ENCODE peak calls at places on chromosomes 6 and 20, in four cellular contexts. M, V, Q and W are unnamed samples.

GRCh38 chr20:14536738-14537137 is 199.3 kb upstream of the FLRT3 start:
- DNase-seq in M (no peak), V (no peak), Q (no peak), W (no peak)

GRCh38 chr6:116136933-116137340 is 11.0 kb upstream of the COL10A1 start:
- DNase-seq in M (no peak), V (no peak), Q (no peak), W (no peak)

GRCh38 chr20:48730977-48731376 is 96.8 kb downstream of the PREX1 start:
- DNase-seq in M (no peak), V (no peak), Q (no peak), W (no peak)

GRCh38 chr20:58693226-58694006 is 816 bp downstream of the NPEPL1 start:
- DNase-seq in M (peak; percentile 6), V (peak; percentile 28), Q (peak; percentile 20), W (no peak)

GRCh38 chr6:26295691-26296555 is 69.1 kb upstream of the BTN3A2 start:
- DNase-seq in M (no peak), V (peak; percentile 27), Q (peak; percentile 98), W (peak; percentile 93)

GRCh38 chr6:39347906-39348585 is 25.5 kb upstream of the KCNK16 start:
- DNase-seq in M (peak; percentile 74), V (peak; percentile 69), Q (peak; percentile 58), W (peak; percentile 51)

GRCh38 chr20:20368414-20369352 is 779 bp downstream of the INSM1 start:
- DNase-seq in M (no peak), V (no peak), Q (no peak), W (no peak)

GRCh38 chr6:146980900-146981329 is 223.3 kb upstream of the STXBP5 start:
- DNase-seq in M (no peak), V (no peak), Q (no peak), W (no peak)

GRCh38 chr20:4161447-4162251 is 146.3 kb upstream of the RNF24 start:
- DNase-seq in M (no peak), V (peak; percentile 83), Q (peak; percentile 95), W (no peak)

GRCh38 chr6:74534485-74535211 is 671.2 kb downstream of the COL12A1 start:
- DNase-seq in M (peak; percentile 59), V (no peak), Q (peak; percentile 46), W (peak; percentile 52)

GRCh38 chr6:2168480-2168879 is 76.9 kb downstream of the GMDS start:
- DNase-seq in M (no peak), V (no peak), Q (no peak), W (no peak)

GRCh38 chr20:4626228-4626627 is 95.5 kb upstream of the PRND start:
- DNase-seq in M (no peak), V (no peak), Q (no peak), W (no peak)

GRCh38 chr20:63017826-63018411 is 11.2 kb upstream of the BHLHE23 start:
- DNase-seq in M (no peak), V (no peak), Q (no peak), W (no peak)

GRCh38 chr6:21893778-21894177 is 300.2 kb downstream of the SOX4 start:
- DNase-seq in M (no peak), V (no peak), Q (no peak), W (no peak)

GRCh38 chr20:46307139-46307998 is 929 bp downstream of the CDH22 start:
- DNase-seq in M (peak; percentile 87), V (peak; percentile 50), Q (peak; percentile 48), W (peak; percentile 30)

GRCh38 chr20:20395087-20395486 is 27.2 kb downstream of the INSM1 start:
- DNase-seq in M (no peak), V (no peak), Q (no peak), W (no peak)

GRCh38 chr20:58117944-58118343 is 110.5 kb downstream of the ANKRD60 start:
- DNase-seq in M (no peak), V (no peak), Q (no peak), W (no peak)

GRCh38 chr20:18504479-18505060 is 3.2 kb upstream of the SEC23B start:
- DNase-seq in M (no peak), V (peak; percentile 9), Q (no peak), W (no peak)

GRCh38 chr6:142752348-142752747 is 192.6 kb downstream of the HIVEP2 start:
- DNase-seq in M (no peak), V (no peak), Q (no peak), W (no peak)

GRCh38 chr6:30691208-30691872 is 556 bp upstream of the NRM start:
- DNase-seq in M (no peak), V (no peak), Q (no peak), W (no peak)
- H3K27ac ChIP-seq in M (peak overlapping the region; percentile 90), V (peak overlapping the region; percentile 99), Q (peak overlapping the region; percentile 77), W (peak overlapping the region; percentile 80)

DNA sequence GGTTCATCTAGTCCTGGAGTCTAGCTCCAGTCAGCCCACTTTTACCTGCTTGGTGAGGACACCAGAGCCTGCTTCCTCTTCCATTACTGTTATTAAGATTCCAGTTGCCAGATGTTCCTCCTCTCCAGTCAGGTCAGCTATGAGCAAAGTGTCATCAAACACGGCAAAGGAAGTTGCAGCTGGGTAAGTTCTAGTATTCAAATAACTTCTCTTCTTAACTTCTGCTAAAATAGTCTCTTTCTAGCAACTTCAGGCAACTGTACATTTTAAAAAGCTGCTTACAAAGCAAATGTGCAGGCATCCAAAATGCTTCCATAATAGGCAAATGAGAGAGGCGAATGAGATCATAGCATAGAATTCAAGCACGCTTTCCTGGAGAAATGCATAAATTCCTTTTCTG is 18.4 kb upstream of the MRPS18A start:
- DNase-seq in M (no peak), V (no peak), Q (no peak), W (no peak)
- H3K4me1 ChIP-seq in M (peaks cover 70% of the 10 kb centered on the region), V (peaks cover 16% of the 10 kb centered on the region), Q (no peaks in the 10 kb centered on the region), W (no peaks in the 10 kb centered on the region)

GRCh38 chr20:34940126-34940525 is 15.5 kb downstream of the GSS start:
- DNase-seq in M (no peak), V (no peak), Q (no peak), W (no peak)
- H3K27ac ChIP-seq in M (no peak overlapping the region), V (peak overlapping the region; percentile 80), Q (no peak overlapping the region), W (no peak overlapping the region)

GRCh38 chr6:163418273-163419029 is 3.9 kb downstream of the QKI start:
- DNase-seq in M (no peak), V (no peak), Q (no peak), W (no peak)

GRCh38 chr6:163417595-163417994 is 3.1 kb downstream of the QKI start:
- DNase-seq in M (no peak), V (no peak), Q (no peak), W (no peak)

GRCh38 chr6:163420315-163420667 is 5.8 kb downstream of the QKI start:
- DNase-seq in M (no peak), V (no peak), Q (no peak), W (no peak)

GRCh38 chr6:163422574-163422973 is 8.1 kb downstream of the QKI start:
- DNase-seq in M (no peak), V (no peak), Q (no peak), W (no peak)

GRCh38 chr6:163419413-163420314 is 5.1 kb downstream of the QKI start:
- DNase-seq in M (no peak), V (no peak), Q (no peak), W (no peak)
- H3K4me1 ChIP-seq in M (peaks cover 49% of the 10 kb centered on the region), V (peaks cover 6% of the 10 kb centered on the region), Q (no peaks in the 10 kb centered on the region), W (peaks cover 46% of the 10 kb centered on the region)

GRCh38 chr6:113633638-113634037 is 223.5 kb upstream of the MARCKS start:
- DNase-seq in M (no peak), V (no peak), Q (no peak), W (no peak)
- H3K27ac ChIP-seq in M (peak overlapping the region; percentile 69), V (peak overlapping the region; percentile 38), Q (no peak overlapping the region), W (no peak overlapping the region)

GRCh38 chr6:165644586-165645266 is 18.3 kb downstream of the PDE10A start:
- DNase-seq in M (no peak), V (no peak), Q (no peak), W (no peak)
- H3K4me1 ChIP-seq in M (peaks cover 37% of the 10 kb centered on the region), V (no peaks in the 10 kb centered on the region), Q (no peaks in the 10 kb centered on the region), W (peaks cover 64% of the 10 kb centered on the region)

GRCh38 chr20:833121-833449 is 430 bp upstream of the FAM110A start:
- DNase-seq in M (no peak), V (no peak), Q (no peak), W (peak; percentile 59)
- H3K27ac ChIP-seq in M (peak overlapping the region; percentile 86), V (peak overlapping the region; percentile 76), Q (peak overlapping the region; percentile 71), W (peak overlapping the region; percentile 86)

DNA sequence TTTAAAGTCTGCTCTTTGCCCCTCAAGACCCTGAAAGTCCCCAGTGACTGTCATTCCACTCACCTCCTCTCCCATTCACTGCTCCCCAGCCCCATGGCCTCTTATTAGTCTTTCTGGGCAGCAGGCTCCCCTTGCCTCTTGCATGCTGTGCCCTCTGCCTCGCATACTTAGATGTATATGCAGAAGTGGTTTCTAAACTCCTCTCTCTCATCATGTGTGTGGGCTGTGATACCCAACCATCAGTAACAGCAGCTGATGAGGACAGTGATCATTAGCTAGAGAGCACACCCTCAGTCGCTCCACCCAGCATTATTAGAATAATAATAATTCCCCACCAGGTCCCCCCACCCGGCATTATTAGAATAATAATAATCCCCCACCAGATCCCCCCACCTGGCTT is 14.5 kb downstream of the PKIG start:
- DNase-seq in M (no peak), V (no peak), Q (no peak), W (no peak)
- H3K4me1 ChIP-seq in M (peaks cover 39% of the 10 kb centered on the region), V (peaks cover 41% of the 10 kb centered on the region), Q (peaks cover 2% of the 10 kb centered on the region), W (peaks cover 34% of the 10 kb centered on the region)

DNA sequence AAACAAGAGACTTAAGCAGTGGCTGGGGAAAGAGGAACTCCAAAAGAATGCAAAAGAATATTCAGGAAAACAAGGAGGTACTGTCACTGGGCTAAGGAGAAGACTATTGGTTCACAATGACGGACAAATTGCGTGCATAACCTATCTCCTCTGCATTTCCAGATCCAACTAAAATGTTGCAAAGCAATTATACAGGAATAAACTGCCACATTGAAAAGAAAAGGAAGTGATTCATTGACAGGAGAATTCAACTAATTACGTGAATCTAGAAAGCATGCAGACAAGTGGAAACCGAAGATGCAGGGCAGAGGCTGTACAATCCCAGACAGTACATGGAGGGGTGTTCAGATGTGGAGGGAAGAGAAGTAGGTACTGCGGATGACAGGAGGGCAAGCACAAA is 152.8 kb upstream of the RIPOR2 start:
- DNase-seq in M (no peak), V (no peak), Q (no peak), W (no peak)
- H3K27ac ChIP-seq in M (no peak overlapping the region), V (no peak overlapping the region), Q (peak overlapping the region; percentile 63), W (no peak overlapping the region)

DNA sequence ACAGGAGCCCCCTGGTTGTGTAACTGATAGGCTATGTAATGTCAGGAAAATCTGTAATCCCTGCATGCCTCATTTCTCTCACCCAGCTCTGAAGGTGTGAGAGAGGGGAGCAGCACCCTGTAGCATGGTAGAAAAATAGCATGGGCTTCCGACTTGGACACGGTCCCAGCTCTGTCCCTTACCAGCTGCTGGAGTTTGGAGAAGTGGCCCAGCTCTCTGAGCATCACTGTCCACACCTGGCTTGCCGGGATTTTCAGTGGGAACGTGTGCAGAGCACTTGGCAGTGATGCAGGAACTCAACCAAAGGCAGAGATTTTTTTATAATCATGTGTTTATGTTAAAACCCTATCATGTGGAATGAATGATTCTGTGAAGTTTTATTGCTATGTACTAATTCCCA is 34.6 kb downstream of the STK35 start:
- DNase-seq in M (no peak), V (no peak), Q (no peak), W (no peak)
- H3K4me1 ChIP-seq in M (peaks cover 29% of the 10 kb centered on the region), V (peaks cover 24% of the 10 kb centered on the region), Q (no peaks in the 10 kb centered on the region), W (peaks cover 3% of the 10 kb centered on the region)